ENCODE peak calls at places on chromosomes 3 and 15, in seven cellular contexts. W, F, J, V, B, Q and I are unnamed samples.

GRCh38 chr3:22939349-22939748 is 263.8 kb upstream of the UBE2E2 start:
- DNase-seq in W (no peak), Q (no peak), F (no peak), J (peak; percentile 2), V (no peak), B (no peak), I (no peak)

GRCh38 chr15:29849716-29850115 is 27.4 kb upstream of the TJP1 start:
- DNase-seq in F (no peak), Q (no peak), V (no peak), J (no peak), B (no peak), W (no peak), I (peak; percentile 52)

GRCh38 chr3:94481499-94481898 is 418.6 kb downstream of the NSUN3 start:
- DNase-seq in V (no peak), B (no peak), Q (no peak), W (no peak), F (no peak), J (no peak), I (no peak)

GRCh38 chr15:59298255-59298856 is 74.3 kb downstream of the MYO1E start:
- DNase-seq in F (no peak), V (peak; percentile 20), B (no peak), J (peak; percentile 20), W (no peak), Q (no peak), I (peak; percentile 91)

GRCh38 chr15:82113116-82113715 is 67.4 kb upstream of the MEX3B start:
- DNase-seq in V (no peak), B (no peak), Q (no peak), F (no peak), J (no peak), W (no peak), I (no peak)

GRCh38 chr3:52402706-52403270 is 42.1 kb downstream of the SEMA3G start:
- DNase-seq in W (no peak), Q (no peak), F (no peak), V (no peak), J (no peak), B (no peak), I (no peak)

GRCh38 chr3:157082305-157082981 is 77.5 kb downstream of the CCNL1 start:
- DNase-seq in V (no peak), Q (no peak), B (no peak), W (no peak), F (peak; percentile 80), J (peak; percentile 88), I (no peak)

GRCh38 chr3:71398157-71398836 is 185.2 kb downstream of the FOXP1 start:
- DNase-seq in B (no peak), V (no peak), F (no peak), J (no peak), Q (no peak), W (no peak), I (no peak)

GRCh38 chr3:187281191-187281714 is 10.3 kb downstream of the MASP1 start:
- DNase-seq in Q (no peak), B (no peak), W (no peak), V (no peak), F (peak; percentile 97), J (peak; percentile 98), I (peak; percentile 92)

GRCh38 chr3:117104792-117105191 is 395.2 kb downstream of the TUSC7 start:
- DNase-seq in B (peak; percentile 48), F (no peak), V (peak; percentile 86), Q (peak; percentile 7), W (no peak), J (peak; percentile 55), I (no peak)

GRCh38 chr15:62417444-62417843 is 252.4 kb upstream of the C2CD4B start:
- DNase-seq in W (no peak), J (peak; percentile 59), Q (no peak), B (no peak), V (no peak), F (no peak), I (no peak)

GRCh38 chr3:134309987-134310700 is 59.5 kb upstream of the RYK start:
- DNase-seq in Q (no peak), V (no peak), F (peak; percentile 58), J (no peak), W (no peak), B (no peak), I (peak; percentile 58)

GRCh38 chr3:194174407-194174806 is 38.5 kb downstream of the HES1 start:
- DNase-seq in V (no peak), Q (no peak), W (no peak), J (no peak), F (no peak), B (no peak), I (no peak)

DNA sequence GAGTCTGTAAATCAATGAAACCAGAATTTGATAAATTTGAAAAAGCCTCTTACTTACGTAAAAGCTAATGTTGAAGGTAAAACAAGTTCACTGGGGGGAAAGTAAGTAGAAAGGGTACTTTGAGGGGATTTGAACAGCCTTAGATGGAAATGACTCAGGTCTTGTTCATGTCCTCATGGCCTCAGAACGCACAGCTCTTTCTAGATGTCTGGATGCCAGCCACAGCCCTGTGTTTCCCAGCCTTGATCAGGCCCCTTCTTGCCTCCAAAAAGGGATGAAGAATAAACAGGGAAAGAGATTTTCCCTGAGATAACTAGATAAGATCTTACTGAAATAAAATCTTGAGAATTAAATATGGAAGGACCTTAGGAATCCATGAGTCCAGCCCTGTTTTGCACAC is 237.1 kb upstream of the GOLGA6L4 start:
- DNase-seq in Q (no peak), B (no peak), J (no peak), W (no peak), F (no peak), V (no peak), I (no peak)
- H2BK120ac ChIP-seq in Q (no peak overlapping the region), B (no peak overlapping the region), J (no peak overlapping the region), W (no peak overlapping the region), F (no peak overlapping the region), V (no peak overlapping the region), I (no peak overlapping the region)

DNA sequence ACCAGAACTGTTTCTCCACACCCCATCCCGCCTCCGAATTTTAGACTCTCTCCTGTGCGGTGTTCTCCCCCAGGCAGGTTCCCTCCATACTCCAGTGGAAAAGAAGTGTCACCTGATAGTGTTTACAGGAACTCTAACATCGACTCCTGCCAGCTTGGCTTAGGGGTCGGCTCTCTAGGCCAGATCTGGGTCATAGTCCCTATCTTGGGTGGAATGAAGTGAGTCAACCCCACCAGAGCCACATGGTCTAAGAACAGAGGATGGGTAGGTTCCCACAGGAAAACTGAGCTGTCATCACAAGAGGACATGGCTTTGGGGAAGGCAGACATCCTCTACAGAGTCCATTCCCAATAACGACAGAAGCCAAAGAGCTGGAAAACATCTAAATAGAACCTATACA is 5.9 kb downstream of the BCL2L10 start:
- DNase-seq in J (no peak), W (no peak), F (no peak), B (no peak), Q (no peak), V (no peak), I (no peak)
- H3K9ac ChIP-seq in J (no peak overlapping the region), W (no peak overlapping the region), F (no peak overlapping the region), B (no peak overlapping the region), Q (no peak overlapping the region), V (no peak overlapping the region), I (no peak overlapping the region)

GRCh38 chr3:50617911-50618481 is 1.0 kb downstream of the MAPKAPK3 start:
- DNase-seq in Q (no peak), J (no peak), W (no peak), V (no peak), F (no peak), B (no peak), I (no peak)

GRCh38 chr3:50616770-50617095 is 218 bp upstream of the MAPKAPK3 start:
- DNase-seq in B (peak; percentile 97), W (peak; percentile 95), V (peak; percentile 95), F (peak; percentile 94), Q (peak; percentile 84), J (peak; percentile 82), I (peak; percentile 92)

GRCh38 chr3:50617096-50617791 is at the start of gene MAPKAPK3:
- DNase-seq in W (no peak), B (no peak), F (no peak), V (no peak), J (no peak), Q (no peak), I (no peak)

GRCh38 chr3:50615190-50615589 is 1.8 kb upstream of the MAPKAPK3 start:
- DNase-seq in F (no peak), W (no peak), J (no peak), V (no peak), Q (no peak), B (no peak), I (no peak)

DNA sequence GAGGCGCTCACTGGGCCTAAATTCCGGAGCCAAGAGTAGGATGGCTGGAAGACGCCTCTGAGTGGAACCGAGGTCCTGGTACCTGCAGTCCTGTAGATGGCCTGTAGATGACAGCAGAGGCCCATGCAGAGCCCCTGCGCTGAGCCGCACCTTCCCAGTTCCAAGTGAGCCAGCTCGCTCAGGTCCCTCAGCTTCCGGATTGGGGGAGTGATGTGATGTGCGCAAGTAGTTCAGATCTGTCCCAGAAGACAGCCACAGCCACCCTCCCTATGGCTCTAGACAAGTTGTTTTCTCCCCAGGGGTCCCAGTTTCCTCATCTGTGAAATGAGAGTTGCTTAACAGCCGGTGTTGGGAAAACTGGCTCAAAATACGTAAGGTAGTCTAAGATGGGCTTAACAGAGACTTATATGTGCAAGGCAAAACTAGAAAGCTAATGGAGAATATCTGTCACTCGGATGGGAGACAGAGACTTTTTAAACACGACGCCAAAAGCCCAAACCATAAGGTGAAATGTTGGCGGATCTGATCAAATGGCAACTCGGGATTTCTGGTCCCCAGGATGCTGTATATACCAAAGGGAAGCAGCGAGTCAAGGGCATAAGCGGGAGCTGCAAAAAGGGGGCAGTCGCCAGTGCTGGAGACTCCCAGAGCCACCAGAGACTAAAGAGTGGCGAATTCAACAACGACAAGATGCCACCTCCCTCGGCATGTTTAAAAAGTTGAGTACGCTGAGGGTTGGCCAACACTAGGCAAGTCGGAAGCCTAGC is 765 bp upstream of the MAPKAPK3 start:
- DNase-seq in J (peak; percentile 79), Q (peak; percentile 71), W (peak; percentile 85), B (peak; percentile 91), F (peak; percentile 86), V (peak; percentile 92), I (peak; percentile 87)
- H2BK120ac ChIP-seq in J (no peak overlapping the region), Q (no peak overlapping the region), W (no peak overlapping the region), B (no peak overlapping the region), F (no peak overlapping the region), V (no peak overlapping the region), I (no peak overlapping the region)

GRCh38 chr3:69321301-69321986 is 64.4 kb downstream of the FRMD4B start:
- DNase-seq in Q (no peak), V (no peak), J (no peak), F (no peak), B (no peak), W (no peak), I (no peak)

GRCh38 chr3:69322110-69322509 is 63.8 kb downstream of the FRMD4B start:
- DNase-seq in V (no peak), W (no peak), Q (no peak), F (no peak), B (no peak), J (no peak), I (no peak)

GRCh38 chr3:69320867-69321266 is 65.0 kb downstream of the FRMD4B start:
- DNase-seq in W (no peak), J (no peak), V (no peak), B (no peak), F (no peak), Q (no peak), I (no peak)

GRCh38 chr3:69318410-69318809 is 67.5 kb downstream of the FRMD4B start:
- DNase-seq in F (no peak), J (no peak), W (no peak), B (no peak), V (no peak), Q (no peak), I (no peak)

DNA sequence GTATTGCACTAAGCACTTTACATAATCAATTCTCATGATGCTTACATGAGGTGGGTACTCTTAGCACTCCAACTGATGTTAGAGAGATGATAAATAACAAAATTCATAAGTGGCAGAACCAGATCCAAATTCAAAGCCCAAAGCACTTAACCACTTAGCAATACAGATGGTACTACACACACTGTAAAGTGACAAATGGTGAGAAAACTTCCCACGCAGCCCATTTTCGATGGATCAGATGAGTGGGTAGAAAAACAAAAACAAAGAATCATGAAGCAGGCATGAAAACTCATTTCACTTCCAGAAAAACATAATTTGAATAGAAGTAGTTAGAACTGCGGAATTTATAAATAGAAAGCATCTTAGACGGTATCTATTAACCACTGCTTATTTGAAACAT is 66.2 kb downstream of the FRMD4B start:
- DNase-seq in B (no peak), J (no peak), F (no peak), Q (no peak), V (no peak), W (no peak), I (no peak)
- H3K9ac ChIP-seq in B (no peak overlapping the region), J (no peak overlapping the region), F (no peak overlapping the region), Q (no peak overlapping the region), V (no peak overlapping the region), W (no peak overlapping the region), I (no peak overlapping the region)